ENCODE peak calls at places on chromosomes 11 and 22, in nine cellular contexts. K, C, G, M, V, N, Q, H and R are unnamed samples.

GRCh38 chr22:30000566-30000965 is 79.7 kb upstream of the HORMAD2 start:
- DNase-seq in K (no peak), C (peak; percentile 56), G (peak; percentile 26), M (no peak), V (no peak), N (no peak), Q (no peak), H (peak; percentile 82), R (no peak)

GRCh38 chr11:93493252-93493897 is 49.8 kb downstream of the SMCO4 start:
- DNase-seq in K (no peak), C (no peak), G (no peak), M (no peak), V (no peak), N (no peak), Q (no peak), H (no peak), R (no peak)

GRCh38 chr22:27990451-27990840 is 71.4 kb upstream of the PITPNB start:
- DNase-seq in K (no peak), C (no peak), G (no peak), M (no peak), V (no peak), N (no peak), Q (no peak), H (no peak), R (no peak)

GRCh38 chr11:86067230-86068137 is 1.4 kb downstream of the PICALM start:
- DNase-seq in K (no peak), C (no peak), G (peak; percentile 59), M (no peak), V (no peak), N (no peak), Q (no peak), H (no peak), R (no peak)

GRCh38 chr11:125968363-125968762 is 22.5 kb downstream of the VSIG10L2 start:
- DNase-seq in K (no peak), C (no peak), G (peak; percentile 89), M (no peak), V (no peak), N (no peak), Q (no peak), H (no peak), R (no peak)

GRCh38 chr22:19429950-19430889 is 1.3 kb downstream of the HIRA start:
- DNase-seq in K (peak; percentile 15), C (peak; percentile 60), G (peak; percentile 46), M (no peak), V (peak; percentile 28), N (peak; percentile 40), Q (peak; percentile 70), H (peak; percentile 78), R (no peak)

GRCh38 chr11:91773090-91773489 is 451.5 kb upstream of the FAT3 start:
- DNase-seq in K (no peak), C (no peak), G (no peak), M (no peak), V (peak; percentile 53), N (no peak), Q (peak; percentile 80), H (no peak), R (no peak)

GRCh38 chr11:88103337-88104206 is 71.7 kb downstream of the RAB38 start:
- DNase-seq in K (no peak), C (peak; percentile 69), G (peak; percentile 47), M (peak; percentile 8), V (peak; percentile 97), N (peak; percentile 15), Q (peak; percentile 92), H (peak; percentile 58), R (peak; percentile 1)

GRCh38 chr11:44016129-44016528 is 31.7 kb upstream of the ACCSL start:
- DNase-seq in K (peak; percentile 72), C (peak; percentile 86), G (no peak), M (peak; percentile 77), V (no peak), N (no peak), Q (no peak), H (peak; percentile 67), R (peak; percentile 53)

GRCh38 chr22:27783436-27784098 is 18.0 kb downstream of the MN1 start:
- DNase-seq in K (no peak), C (no peak), G (no peak), M (no peak), V (no peak), N (no peak), Q (no peak), H (no peak), R (no peak)

DNA sequence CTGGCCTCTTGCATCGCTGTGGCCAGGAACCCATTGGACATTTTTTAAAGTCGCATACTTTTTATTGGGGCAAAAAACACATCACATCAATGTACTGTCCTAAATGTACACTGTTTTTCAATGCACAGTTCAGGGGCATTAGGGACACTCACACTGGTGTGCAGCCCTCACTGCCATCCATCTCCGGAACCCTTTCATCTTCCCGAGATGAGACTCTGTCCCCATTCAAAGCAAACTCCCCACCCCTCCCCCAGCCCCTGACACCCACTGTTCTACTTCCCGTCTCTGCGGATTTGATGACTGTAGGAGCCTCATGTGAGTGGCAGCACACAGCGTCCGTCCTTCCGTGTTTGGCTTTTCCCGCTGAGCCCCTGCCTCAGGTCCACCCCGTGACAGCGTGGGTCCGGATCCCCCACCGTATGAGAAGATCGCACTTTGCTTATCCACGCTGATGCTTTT is 41.8 kb upstream of the TH start:
- DNase-seq in K (no peak), C (no peak), G (no peak), M (no peak), V (no peak), N (peak; percentile 30), Q (peak; percentile 71), H (no peak), R (no peak)
- H3K4me3 ChIP-seq in K (no peak overlapping the region), C (no peak overlapping the region), G (no peak overlapping the region), M (no peak overlapping the region), V (no peak overlapping the region), N (no peak overlapping the region), Q (no peak overlapping the region), H (no peak overlapping the region), R (no peak overlapping the region)

DNA sequence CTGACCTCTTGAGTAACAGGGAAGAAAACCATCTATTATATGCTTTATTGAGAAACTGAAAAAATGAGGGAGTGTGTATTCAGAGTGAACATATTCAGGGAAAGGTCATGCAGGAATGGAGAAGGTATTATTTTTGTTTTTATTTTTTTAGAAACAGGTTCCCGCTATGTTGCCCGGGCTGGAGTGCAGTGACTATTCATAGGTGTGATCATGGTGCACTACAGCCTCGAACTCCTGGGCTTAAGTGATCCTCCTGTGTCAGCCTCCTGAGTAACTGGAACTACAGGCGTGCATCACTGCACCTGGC is 8.7 kb upstream of the RCE1 start:
- DNase-seq in K (no peak), C (no peak), G (no peak), M (no peak), V (no peak), N (no peak), Q (no peak), H (no peak), R (no peak)
- TF ChIP-seq CTCF in K (no peak), C (no peak), G (no peak), M (peak; percentile 6), V (no peak), N (no peak), Q (no peak), H (no peak), R (no peak)

DNA sequence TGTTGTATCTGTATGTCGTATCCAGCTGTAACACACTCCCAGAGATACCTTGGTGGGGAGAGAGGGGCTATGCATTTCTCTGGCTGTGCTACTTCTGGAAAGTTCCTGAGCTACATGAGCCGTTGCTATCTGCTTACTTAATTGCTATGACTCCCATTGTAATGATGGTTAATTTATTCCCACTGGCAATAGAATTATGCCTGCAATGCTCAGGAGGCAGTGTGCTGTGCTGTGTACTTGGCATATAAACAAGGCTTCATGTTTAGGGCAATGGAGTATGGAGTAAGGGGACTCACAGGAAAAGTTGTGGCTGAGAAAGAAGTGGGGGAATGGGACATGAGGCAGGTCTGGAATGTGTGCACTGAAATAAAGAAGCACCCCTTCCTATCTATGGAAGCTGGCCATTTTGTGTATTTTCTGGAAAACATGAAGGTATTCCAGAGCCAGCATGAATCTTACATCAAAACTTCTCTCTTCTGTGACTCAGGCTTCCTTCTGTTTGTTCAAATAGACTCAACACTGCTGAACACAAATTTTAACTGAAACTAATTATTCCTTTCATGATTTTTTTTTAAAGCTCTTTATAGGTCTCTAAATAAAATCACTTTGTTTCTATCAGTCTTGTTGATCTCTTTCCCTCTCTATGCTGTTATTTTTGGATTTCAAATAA is 40.6 kb downstream of the CD44 start:
- DNase-seq in K (no peak), C (no peak), G (no peak), M (no peak), V (no peak), N (no peak), Q (no peak), H (peak; percentile 50), R (no peak)
- H3K4me3 ChIP-seq in K (no peak overlapping the region), C (no peak overlapping the region), G (no peak overlapping the region), M (no peak overlapping the region), V (no peak overlapping the region), N (no peak overlapping the region), Q (no peak overlapping the region), H (no peak overlapping the region), R (no peak overlapping the region)

DNA sequence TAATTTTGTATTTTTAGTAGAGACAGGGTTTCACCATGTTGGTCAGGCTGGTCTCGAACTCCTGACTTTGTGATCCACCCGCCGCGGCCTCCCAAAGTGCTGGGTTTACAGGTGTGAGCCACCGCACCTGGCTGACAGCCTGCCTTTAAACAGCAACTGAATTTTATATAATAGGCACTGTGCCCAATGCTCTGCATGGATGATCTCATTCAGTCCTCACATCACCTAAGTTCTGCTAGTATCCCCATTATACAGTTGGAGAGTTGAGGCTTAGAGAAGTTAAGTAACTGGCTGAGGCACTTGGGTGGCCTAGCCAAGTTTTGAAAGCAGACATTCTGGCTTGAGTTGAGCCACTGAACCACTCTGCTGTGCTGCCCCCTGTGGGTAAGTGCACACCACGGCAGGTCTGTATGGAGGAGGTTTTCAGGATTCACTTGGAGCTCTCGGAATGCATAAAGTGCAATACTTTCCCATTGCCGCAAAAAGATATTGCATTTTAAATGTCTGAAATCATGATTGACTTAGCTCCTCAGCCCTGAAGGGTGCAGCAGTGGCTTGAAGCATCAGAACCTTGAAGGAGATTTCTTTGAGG is 112.4 kb downstream of the LDLRAD3 start:
- DNase-seq in K (no peak), C (peak; percentile 26), G (peak; percentile 24), M (no peak), V (peak; percentile 82), N (peak; percentile 55), Q (peak; percentile 88), H (peak; percentile 40), R (no peak)
- TF ChIP-seq CTCF in K (peak; percentile 32), C (peak; percentile 83), G (peak; percentile 78), M (peak; percentile 34), V (peak; percentile 89), N (peak; percentile 66), Q (peak; percentile 88), H (peak; percentile 44), R (peak; percentile 56)

DNA sequence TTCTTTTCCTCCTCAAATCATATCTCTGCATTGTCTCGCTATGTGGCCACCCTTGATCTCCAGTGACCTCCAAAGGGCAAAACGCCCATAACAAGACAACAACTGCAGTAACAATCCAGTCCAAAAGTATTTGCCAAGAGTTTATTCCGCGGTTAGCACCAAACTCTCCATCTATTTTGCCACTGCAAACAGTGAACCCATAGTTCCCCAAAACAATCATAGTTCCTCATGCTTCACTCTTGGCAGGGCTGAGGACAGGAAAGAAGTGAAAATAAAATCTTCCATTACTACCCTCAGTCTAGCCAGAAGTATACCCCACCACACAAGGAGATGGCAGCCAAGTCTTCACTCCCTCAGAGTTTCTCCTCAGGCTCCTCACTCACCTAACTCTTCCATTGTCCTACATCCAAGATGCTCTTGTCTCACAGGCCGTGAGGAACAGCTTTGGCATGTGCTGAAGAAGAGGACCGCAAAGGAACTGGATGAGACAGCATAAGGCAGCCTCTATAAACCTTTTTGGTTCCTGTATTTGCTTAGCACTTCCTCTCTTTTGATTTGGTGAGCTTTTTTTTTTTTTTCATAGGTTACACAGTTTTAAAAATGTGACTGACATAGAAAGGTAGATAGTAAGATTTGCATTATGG is at the start of gene LPXN:
- DNase-seq in K (no peak), C (peak; percentile 40), G (peak; percentile 79), M (no peak), V (no peak), N (no peak), Q (no peak), H (peak; percentile 63), R (no peak)
- H3K4me3 ChIP-seq in K (peak within 1 kb of the TSS; percentile 91), C (peak within 1 kb of the TSS; percentile 98), G (peak within 1 kb of the TSS; percentile 4), M (no peak within 1 kb of the TSS), V (peak within 1 kb of the TSS; percentile 71), N (peak within 1 kb of the TSS; percentile 97), Q (peak within 1 kb of the TSS; percentile 91), H (no peak within 1 kb of the TSS), R (peak within 1 kb of the TSS; percentile 93)